ENCODE peak calls at places on chromosome 7, in four cellular contexts. One of them, this sample, is unnamed.

GRCh38 chr7:91054374-91054773 is 209.9 kb upstream of the FZD1 start:
- DNase-seq in H1: no peak
- DNase-seq in HepG2: no peak
- DNase-seq in K562: no peak
- DNase-seq in this sample: no peak

GRCh38 chr7:16644987-16645592 is 464 bp downstream of the ANKMY2 start:
- DNase-seq in H1: no peak
- DNase-seq in HepG2: no peak
- DNase-seq in K562: no peak
- DNase-seq in this sample: peak

GRCh38 chr7:522071-522937 is 2.7 kb upstream of the PDGFA start:
- DNase-seq in H1: no peak
- DNase-seq in HepG2: no peak
- DNase-seq in K562: peak
- DNase-seq in this sample: peak

GRCh38 chr7:120168066-120168465 is 104.9 kb upstream of the KCND2 start:
- DNase-seq in H1: no peak
- DNase-seq in HepG2: no peak
- DNase-seq in K562: no peak
- DNase-seq in this sample: no peak

GRCh38 chr7:78588393-78588792 is 789.8 kb downstream of the PHTF2 start:
- DNase-seq in H1: no peak
- DNase-seq in HepG2: no peak
- DNase-seq in K562: no peak
- DNase-seq in this sample: no peak

GRCh38 chr7:41045556-41046123 is 657.2 kb downstream of the INHBA start:
- DNase-seq in H1: no peak
- DNase-seq in HepG2: peak
- DNase-seq in K562: no peak
- DNase-seq in this sample: no peak

GRCh38 chr7:67788689-67789088 is 792.1 kb downstream of the TYW1 start:
- DNase-seq in H1: peak
- DNase-seq in HepG2: no peak
- DNase-seq in K562: peak
- DNase-seq in this sample: peak

GRCh38 chr7:66460921-66461361 is 167.7 kb upstream of the KCTD7 start:
- DNase-seq in H1: no peak
- DNase-seq in HepG2: no peak
- DNase-seq in K562: peak
- DNase-seq in this sample: no peak

GRCh38 chr7:101974365-101974764 is 156.9 kb downstream of the CUX1 start:
- DNase-seq in H1: no peak
- DNase-seq in HepG2: no peak
- DNase-seq in K562: no peak
- DNase-seq in this sample: no peak

GRCh38 chr7:74598558-74598957 is 59.0 kb upstream of the GTF2I start:
- DNase-seq in H1: no peak
- DNase-seq in HepG2: no peak
- DNase-seq in K562: no peak
- DNase-seq in this sample: no peak

GRCh38 chr7:55272328-55272727 is 92.8 kb upstream of the LANCL2 start:
- DNase-seq in H1: no peak
- DNase-seq in HepG2: no peak
- DNase-seq in K562: no peak
- DNase-seq in this sample: no peak

GRCh38 chr7:6443372-6443941 is 4.3 kb downstream of the DAGLB start:
- DNase-seq in H1: no peak
- DNase-seq in HepG2: peak
- DNase-seq in K562: no peak
- DNase-seq in this sample: no peak

GRCh38 chr7:111031916-111032315 is 59.0 kb upstream of the LRRN3 start:
- DNase-seq in H1: no peak
- DNase-seq in HepG2: no peak
- DNase-seq in K562: no peak
- DNase-seq in this sample: no peak

GRCh38 chr7:27174077-27175004 is at the start of gene HOXA10:
- DNase-seq in H1: no peak
- DNase-seq in HepG2: no peak
- DNase-seq in K562: no peak
- DNase-seq in this sample: no peak

GRCh38 chr7:1950623-1951523 is 280.8 kb downstream of the ELFN1 start:
- DNase-seq in H1: no peak
- DNase-seq in HepG2: no peak
- DNase-seq in K562: peak
- DNase-seq in this sample: no peak

GRCh38 chr7:101848168-101848951 is 30.9 kb downstream of the CUX1 start:
- DNase-seq in H1: no peak
- DNase-seq in HepG2: no peak
- DNase-seq in K562: no peak
- DNase-seq in this sample: no peak

GRCh38 chr7:10793995-10794780 is 179.5 kb upstream of the PHF14 start:
- DNase-seq in H1: no peak
- DNase-seq in HepG2: no peak
- DNase-seq in K562: no peak
- DNase-seq in this sample: no peak

GRCh38 chr7:138169441-138169851 is 93.2 kb downstream of the AKR1D1 start:
- DNase-seq in H1: peak
- DNase-seq in HepG2: no peak
- DNase-seq in K562: no peak
- DNase-seq in this sample: peak

GRCh38 chr7:142501434-142501833 is 243.6 kb upstream of the PRSS58 start:
- DNase-seq in H1: no peak
- DNase-seq in HepG2: no peak
- DNase-seq in K562: no peak
- DNase-seq in this sample: no peak

GRCh38 chr7:96135241-96135640 is 186.7 kb downstream of the SLC25A13 start:
- DNase-seq in H1: no peak
- DNase-seq in HepG2: no peak
- DNase-seq in K562: no peak
- DNase-seq in this sample: no peak

GRCh38 chr7:95501261-95501816 is 15.6 kb downstream of the ASB4 start:
- DNase-seq in H1: no peak
- DNase-seq in HepG2: no peak
- DNase-seq in K562: no peak
- DNase-seq in this sample: no peak

GRCh38 chr7:126957443-126957842 is 295.3 kb downstream of the GRM8 start:
- DNase-seq in H1: no peak
- DNase-seq in HepG2: no peak
- DNase-seq in K562: no peak
- DNase-seq in this sample: peak

GRCh38 chr7:4144171-4144701 is 537.9 kb upstream of the FOXK1 start:
- DNase-seq in H1: no peak
- DNase-seq in HepG2: no peak
- DNase-seq in K562: no peak
- DNase-seq in this sample: no peak

GRCh38 chr7:106048621-106049020 is 63.5 kb downstream of the SYPL1 start:
- DNase-seq in H1: no peak
- DNase-seq in HepG2: no peak
- DNase-seq in K562: no peak
- DNase-seq in this sample: no peak

GRCh38 chr7:134315679-134316538 is 821 bp downstream of the SLC35B4 start:
- DNase-seq in H1: no peak
- DNase-seq in HepG2: no peak
- DNase-seq in K562: peak
- DNase-seq in this sample: peak

GRCh38 chr7:148501707-148502139 is 88.8 kb upstream of the C7orf33 start:
- DNase-seq in H1: peak
- DNase-seq in HepG2: no peak
- DNase-seq in K562: peak
- DNase-seq in this sample: peak

DNA sequence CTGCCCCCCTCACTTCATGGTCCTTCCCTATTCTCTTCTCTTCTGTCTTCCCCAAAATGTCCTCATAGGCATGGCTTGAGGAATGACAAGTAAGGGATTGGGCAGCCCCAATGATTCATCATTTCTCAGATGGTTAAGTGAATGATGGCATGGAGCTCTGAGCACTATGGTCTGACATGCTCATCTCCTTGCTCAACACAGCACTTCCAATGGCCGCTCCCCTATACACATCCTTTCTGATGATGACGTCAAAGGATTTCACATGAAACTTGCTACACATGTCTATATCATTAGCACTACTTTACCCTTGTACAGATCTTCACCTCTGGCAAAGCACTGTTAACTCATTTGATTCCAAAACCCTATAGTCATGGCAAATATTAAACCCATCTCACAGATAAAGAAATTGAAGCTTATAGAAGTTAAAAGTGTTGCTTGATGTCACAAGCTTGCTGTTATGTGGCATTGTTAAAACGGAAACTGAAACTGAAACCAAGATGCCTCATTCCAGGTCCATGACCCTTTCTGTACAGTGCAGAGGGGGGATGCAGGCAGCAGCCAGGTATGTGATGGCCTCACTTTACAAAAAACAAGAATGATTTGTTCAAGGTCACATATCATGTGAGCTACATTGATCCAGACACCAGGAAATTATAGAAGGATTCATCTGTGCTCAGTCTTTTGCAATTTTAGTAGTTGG is 90.0 kb upstream of the PLXNA4 start:
- DNase-seq in H1: no peak
- DNase-seq in HepG2: no peak
- DNase-seq in K562: no peak
- DNase-seq in this sample: no peak
- TF ChIP-seq SP1 in H1: no peak
- TF ChIP-seq SP1 in HepG2: no peak
- TF ChIP-seq SP1 in K562: no peak
- TF ChIP-seq SP1 in this sample: no peak

GRCh38 chr7:21507627-21508343 is 35.1 kb upstream of the DNAH11 start:
- DNase-seq in H1: peak
- DNase-seq in HepG2: peak
- DNase-seq in K562: peak
- DNase-seq in this sample: peak
- TF ChIP-seq MAX in H1: no peak
- TF ChIP-seq MAX in HepG2: no peak
- TF ChIP-seq MAX in K562: no peak
- TF ChIP-seq MAX in this sample: no peak

GRCh38 chr7:94296886-94297285 is 97.8 kb upstream of the COL1A2 start:
- DNase-seq in H1: no peak
- DNase-seq in HepG2: no peak
- DNase-seq in K562: no peak
- DNase-seq in this sample: no peak
- TF ChIP-seq JUN in H1: no peak
- TF ChIP-seq JUN in HepG2: no peak
- TF ChIP-seq JUN in K562: no peak
- TF ChIP-seq JUN in this sample: no peak

GRCh38 chr7:50960621-50961310 is 178.1 kb upstream of the GRB10 start:
- DNase-seq in H1: no peak
- DNase-seq in HepG2: no peak
- DNase-seq in K562: no peak
- DNase-seq in this sample: no peak

GRCh38 chr7:50959560-50959959 is 176.9 kb upstream of the GRB10 start:
- DNase-seq in H1: no peak
- DNase-seq in HepG2: no peak
- DNase-seq in K562: no peak
- DNase-seq in this sample: no peak

GRCh38 chr7:50959991-50960390 is 177.3 kb upstream of the GRB10 start:
- DNase-seq in H1: no peak
- DNase-seq in HepG2: no peak
- DNase-seq in K562: no peak
- DNase-seq in this sample: no peak

GRCh38 chr7:50962281-50962883 is 179.7 kb upstream of the GRB10 start:
- DNase-seq in H1: no peak
- DNase-seq in HepG2: no peak
- DNase-seq in K562: no peak
- DNase-seq in this sample: no peak

GRCh38 chr7:50962962-50963374 is 180.3 kb upstream of the GRB10 start:
- DNase-seq in H1: no peak
- DNase-seq in HepG2: peak
- DNase-seq in K562: peak
- DNase-seq in this sample: no peak
- TF ChIP-seq SP1 in H1: no peak
- TF ChIP-seq SP1 in HepG2: no peak
- TF ChIP-seq SP1 in K562: no peak
- TF ChIP-seq SP1 in this sample: no peak

DNA sequence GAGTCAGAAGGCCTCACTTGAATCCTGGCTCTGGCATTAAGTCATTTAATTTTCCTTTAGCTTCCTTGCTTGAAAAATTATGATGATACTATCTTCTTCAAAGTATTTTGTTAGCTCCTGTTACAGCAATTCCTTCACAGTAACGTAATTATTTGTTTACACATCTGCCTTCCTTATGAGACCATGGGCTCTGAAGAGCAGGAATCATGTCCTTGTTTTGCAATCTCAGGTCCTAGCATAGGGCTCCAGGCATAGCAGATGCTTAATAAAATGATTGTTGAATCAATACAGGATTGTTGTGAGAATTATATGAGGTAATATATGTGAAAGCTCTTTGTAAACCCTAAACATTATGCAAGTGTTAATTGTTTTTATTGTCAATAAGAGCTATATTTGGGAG is 25.5 kb downstream of the KLHDC10 start:
- DNase-seq in H1: no peak
- DNase-seq in HepG2: no peak
- DNase-seq in K562: no peak
- DNase-seq in this sample: no peak
- TF ChIP-seq MAX in H1: no peak
- TF ChIP-seq MAX in HepG2: no peak
- TF ChIP-seq MAX in K562: no peak
- TF ChIP-seq MAX in this sample: no peak

DNA sequence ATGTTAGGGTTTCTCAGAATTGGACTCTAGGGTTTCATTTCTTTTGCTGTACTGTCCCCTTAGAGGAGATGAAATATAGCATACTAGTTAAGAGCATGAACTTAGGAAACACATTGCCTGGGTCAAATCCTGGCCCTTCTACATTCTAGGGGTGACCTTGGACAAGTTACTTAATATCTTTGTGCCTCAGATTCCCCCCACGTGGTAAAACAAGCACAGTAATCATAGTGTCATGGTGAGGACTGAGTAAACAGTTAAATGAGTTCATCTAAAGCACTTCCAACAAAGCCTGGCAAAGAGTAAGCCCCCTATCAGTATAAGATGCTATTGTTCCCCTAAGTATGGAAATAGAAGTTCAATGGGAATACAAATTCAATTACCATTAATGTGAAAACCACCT is 5.1 kb downstream of the DPY19L1 start:
- DNase-seq in H1: no peak
- DNase-seq in HepG2: peak
- DNase-seq in K562: no peak
- DNase-seq in this sample: no peak
- TF ChIP-seq JUN in H1: no peak
- TF ChIP-seq JUN in HepG2: no peak
- TF ChIP-seq JUN in K562: no peak
- TF ChIP-seq JUN in this sample: no peak

DNA sequence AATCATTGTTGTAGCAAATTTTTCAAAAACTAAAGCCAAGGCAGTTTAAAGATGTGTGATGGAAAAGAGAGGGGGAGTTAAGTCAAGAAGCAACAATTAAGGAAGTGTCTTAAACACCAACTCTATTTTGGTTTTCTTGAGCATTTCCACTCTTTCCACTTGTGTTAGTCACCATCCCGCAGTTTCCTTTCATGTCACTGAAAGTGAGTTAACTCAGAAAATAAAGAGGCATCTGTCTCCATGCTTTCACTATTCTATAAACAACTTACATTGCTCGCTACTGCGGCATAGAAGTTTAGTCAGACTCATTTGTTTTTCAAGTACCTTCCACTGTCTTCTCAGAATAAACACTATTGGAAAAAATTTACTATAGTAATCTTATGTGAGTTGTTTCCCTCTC is 284.9 kb upstream of the SEMA3D start:
- DNase-seq in H1: no peak
- DNase-seq in HepG2: no peak
- DNase-seq in K562: no peak
- DNase-seq in this sample: no peak
- TF ChIP-seq SP1 in H1: no peak
- TF ChIP-seq SP1 in HepG2: no peak
- TF ChIP-seq SP1 in K562: no peak
- TF ChIP-seq SP1 in this sample: no peak

This sample was measured in WTC11.